ENCODE peak calls at places on chromosomes 12 and 14, in five cellular contexts. One of them, this sample, is unnamed.

GRCh38 chr12:54024127-54024526 is 4.1 kb upstream of the HOXC6 start:
- DNase-seq in left ventricle myocardium inferior: no peak
- DNase-seq in T-helper 17 cell: no peak
- DNase-seq in cardiac muscle cell: no peak
- DNase-seq in PC-3: no peak
- DNase-seq in this sample: no peak

GRCh38 chr14:20757963-20758362 is 10.2 kb upstream of the EDDM3B start:
- DNase-seq in cardiac muscle cell: no peak
- DNase-seq in T-helper 17 cell: no peak
- DNase-seq in left ventricle myocardium inferior: no peak
- DNase-seq in PC-3: no peak
- DNase-seq in this sample: no peak

GRCh38 chr12:49985981-49986380 is 13.2 kb downstream of the AQP6 start:
- DNase-seq in cardiac muscle cell: no peak
- DNase-seq in PC-3: no peak
- DNase-seq in T-helper 17 cell: no peak
- DNase-seq in left ventricle myocardium inferior: no peak
- DNase-seq in this sample: no peak

GRCh38 chr14:106848330-106849121 is 1322.1 kb downstream of the TMEM121 start:
- DNase-seq in PC-3: peak; percentile 86
- DNase-seq in T-helper 17 cell: no peak
- DNase-seq in left ventricle myocardium inferior: no peak
- DNase-seq in cardiac muscle cell: no peak
- DNase-seq in this sample: no peak

GRCh38 chr14:67942311-67942710 is 122.7 kb downstream of the RAD51B start:
- DNase-seq in PC-3: no peak
- DNase-seq in T-helper 17 cell: no peak
- DNase-seq in left ventricle myocardium inferior: no peak
- DNase-seq in cardiac muscle cell: peak; percentile 68
- DNase-seq in this sample: no peak

GRCh38 chr12:15563683-15564082 is 225.5 kb downstream of the EPS8 start:
- DNase-seq in left ventricle myocardium inferior: no peak
- DNase-seq in T-helper 17 cell: no peak
- DNase-seq in cardiac muscle cell: peak; percentile 72
- DNase-seq in PC-3: no peak
- DNase-seq in this sample: no peak

GRCh38 chr12:64056741-64057140 is 165.4 kb downstream of the KICS2 start:
- DNase-seq in cardiac muscle cell: no peak
- DNase-seq in T-helper 17 cell: no peak
- DNase-seq in left ventricle myocardium inferior: no peak
- DNase-seq in PC-3: no peak
- DNase-seq in this sample: no peak

GRCh38 chr12:24562761-24563392 is 386.0 kb downstream of the BCAT1 start:
- DNase-seq in PC-3: no peak
- DNase-seq in T-helper 17 cell: no peak
- DNase-seq in cardiac muscle cell: peak; percentile 42
- DNase-seq in left ventricle myocardium inferior: peak; percentile 37
- DNase-seq in this sample: peak; percentile 74

GRCh38 chr12:63948211-63948610 is 103.7 kb downstream of the SRGAP1 start:
- DNase-seq in cardiac muscle cell: no peak
- DNase-seq in left ventricle myocardium inferior: no peak
- DNase-seq in T-helper 17 cell: no peak
- DNase-seq in PC-3: no peak
- DNase-seq in this sample: no peak

GRCh38 chr12:46153267-46153872 is 115.5 kb downstream of the SLC38A1 start:
- DNase-seq in left ventricle myocardium inferior: no peak
- DNase-seq in PC-3: peak; percentile 56
- DNase-seq in T-helper 17 cell: no peak
- DNase-seq in cardiac muscle cell: peak; percentile 62
- DNase-seq in this sample: no peak

GRCh38 chr12:39619316-39619659 is 315 bp downstream of the ABCD2 start:
- DNase-seq in PC-3: no peak
- DNase-seq in T-helper 17 cell: no peak
- DNase-seq in left ventricle myocardium inferior: no peak
- DNase-seq in cardiac muscle cell: peak; percentile 28
- DNase-seq in this sample: peak; percentile 40

GRCh38 chr14:24699052-24699451 is 65.1 kb upstream of the GZMB start:
- DNase-seq in T-helper 17 cell: no peak
- DNase-seq in PC-3: no peak
- DNase-seq in cardiac muscle cell: no peak
- DNase-seq in left ventricle myocardium inferior: no peak
- DNase-seq in this sample: no peak

GRCh38 chr14:52391866-52392600 is 77.9 kb downstream of the PTGER2 start:
- DNase-seq in cardiac muscle cell: peak; percentile 21
- DNase-seq in left ventricle myocardium inferior: no peak
- DNase-seq in T-helper 17 cell: no peak
- DNase-seq in PC-3: peak; percentile 98
- DNase-seq in this sample: no peak

GRCh38 chr12:123150273-123150803 is 552 bp downstream of the PITPNM2 start:
- DNase-seq in cardiac muscle cell: no peak
- DNase-seq in T-helper 17 cell: no peak
- DNase-seq in PC-3: peak; percentile 20
- DNase-seq in left ventricle myocardium inferior: peak; percentile 55
- DNase-seq in this sample: no peak

GRCh38 chr14:49463146-49463545 is 123.0 kb downstream of the RPS29 start:
- DNase-seq in PC-3: no peak
- DNase-seq in left ventricle myocardium inferior: no peak
- DNase-seq in cardiac muscle cell: no peak
- DNase-seq in T-helper 17 cell: no peak
- DNase-seq in this sample: no peak

GRCh38 chr14:69648480-69649414 is 37.4 kb downstream of the SUSD6 start:
- DNase-seq in T-helper 17 cell: no peak
- DNase-seq in cardiac muscle cell: peak; percentile 40
- DNase-seq in left ventricle myocardium inferior: no peak
- DNase-seq in PC-3: peak; percentile 80
- DNase-seq in this sample: no peak

GRCh38 chr12:107165581-107165980 is 72.2 kb upstream of the CRY1 start:
- DNase-seq in cardiac muscle cell: no peak
- DNase-seq in T-helper 17 cell: no peak
- DNase-seq in PC-3: no peak
- DNase-seq in left ventricle myocardium inferior: no peak
- DNase-seq in this sample: no peak

GRCh38 chr12:113387631-113388030 is 16.1 kb downstream of the SDS start:
- DNase-seq in cardiac muscle cell: no peak
- DNase-seq in PC-3: no peak
- DNase-seq in left ventricle myocardium inferior: no peak
- DNase-seq in T-helper 17 cell: no peak
- DNase-seq in this sample: peak; percentile 26

GRCh38 chr14:58969951-58970751 is 218.3 kb upstream of the DAAM1 start:
- DNase-seq in cardiac muscle cell: peak; percentile 44
- DNase-seq in PC-3: no peak
- DNase-seq in left ventricle myocardium inferior: no peak
- DNase-seq in T-helper 17 cell: no peak
- DNase-seq in this sample: no peak

GRCh38 chr14:79483989-79484388 is 727.3 kb downstream of the DIO2 start:
- DNase-seq in T-helper 17 cell: no peak
- DNase-seq in PC-3: no peak
- DNase-seq in cardiac muscle cell: no peak
- DNase-seq in left ventricle myocardium inferior: no peak
- DNase-seq in this sample: no peak

GRCh38 chr14:63045234-63045611 is at the start of gene KCNH5:
- DNase-seq in left ventricle myocardium inferior: peak; percentile 16
- DNase-seq in cardiac muscle cell: peak; percentile 43
- DNase-seq in PC-3: peak; percentile 22
- DNase-seq in T-helper 17 cell: no peak
- DNase-seq in this sample: peak; percentile 88

GRCh38 chr14:103275000-103275399 is 59.0 kb upstream of the EIF5 start:
- DNase-seq in left ventricle myocardium inferior: no peak
- DNase-seq in PC-3: no peak
- DNase-seq in T-helper 17 cell: no peak
- DNase-seq in cardiac muscle cell: no peak
- DNase-seq in this sample: no peak

GRCh38 chr14:34851395-34851794 is 23.8 kb downstream of the BAZ1A start:
- DNase-seq in PC-3: peak; percentile 73
- DNase-seq in T-helper 17 cell: no peak
- DNase-seq in left ventricle myocardium inferior: no peak
- DNase-seq in cardiac muscle cell: peak; percentile 79
- DNase-seq in this sample: no peak

GRCh38 chr12:110245278-110245868 is 35.7 kb upstream of the ATP2A2 start:
- DNase-seq in cardiac muscle cell: no peak
- DNase-seq in PC-3: peak; percentile 69
- DNase-seq in T-helper 17 cell: peak; percentile 24
- DNase-seq in left ventricle myocardium inferior: peak; percentile 54
- DNase-seq in this sample: peak; percentile 66

GRCh38 chr14:94392510-94392935 is 4.1 kb upstream of the SERPINA1 start:
- DNase-seq in T-helper 17 cell: no peak
- DNase-seq in left ventricle myocardium inferior: no peak
- DNase-seq in cardiac muscle cell: peak; percentile 94
- DNase-seq in PC-3: peak; percentile 2
- DNase-seq in this sample: no peak

GRCh38 chr12:101298426-101298825 is 18.5 kb downstream of the UTP20 start:
- DNase-seq in T-helper 17 cell: no peak
- DNase-seq in PC-3: peak; percentile 75
- DNase-seq in left ventricle myocardium inferior: no peak
- DNase-seq in cardiac muscle cell: peak; percentile 68
- DNase-seq in this sample: no peak

GRCh38 chr12:15823360-15824128 is 34.4 kb upstream of the EPS8 start:
- DNase-seq in PC-3: no peak
- DNase-seq in T-helper 17 cell: no peak
- DNase-seq in cardiac muscle cell: no peak
- DNase-seq in left ventricle myocardium inferior: no peak
- DNase-seq in this sample: no peak

GRCh38 chr12:116827432-116827831 is 53.8 kb downstream of the HRK start:
- DNase-seq in PC-3: no peak
- DNase-seq in T-helper 17 cell: no peak
- DNase-seq in cardiac muscle cell: no peak
- DNase-seq in left ventricle myocardium inferior: no peak
- DNase-seq in this sample: no peak

GRCh38 chr14:105313381-105314286 is 914 bp upstream of the PACS2 start:
- DNase-seq in cardiac muscle cell: peak; percentile 34
- DNase-seq in T-helper 17 cell: peak; percentile 49
- DNase-seq in left ventricle myocardium inferior: no peak
- DNase-seq in PC-3: no peak
- DNase-seq in this sample: peak; percentile 29

GRCh38 chr12:39435531-39435930 is 7.4 kb downstream of the KIF21A start:
- DNase-seq in PC-3: no peak
- DNase-seq in T-helper 17 cell: no peak
- DNase-seq in left ventricle myocardium inferior: no peak
- DNase-seq in cardiac muscle cell: no peak
- DNase-seq in this sample: peak; percentile 32

GRCh38 chr12:5305425-5305824 is 126.5 kb upstream of the NTF3 start:
- DNase-seq in cardiac muscle cell: no peak
- DNase-seq in left ventricle myocardium inferior: no peak
- DNase-seq in T-helper 17 cell: no peak
- DNase-seq in PC-3: no peak
- DNase-seq in this sample: no peak

GRCh38 chr14:30034049-30034635 is 106.5 kb upstream of the PRKD1 start:
- DNase-seq in left ventricle myocardium inferior: no peak
- DNase-seq in PC-3: no peak
- DNase-seq in T-helper 17 cell: no peak
- DNase-seq in cardiac muscle cell: no peak
- DNase-seq in this sample: no peak

GRCh38 chr14:76272774-76273173 is 103.2 kb upstream of the ESRRB start:
- DNase-seq in T-helper 17 cell: no peak
- DNase-seq in cardiac muscle cell: no peak
- DNase-seq in PC-3: no peak
- DNase-seq in left ventricle myocardium inferior: no peak
- DNase-seq in this sample: no peak

GRCh38 chr12:118098911-118099671 is 4.7 kb downstream of the VSIG10 start:
- DNase-seq in cardiac muscle cell: no peak
- DNase-seq in T-helper 17 cell: no peak
- DNase-seq in left ventricle myocardium inferior: no peak
- DNase-seq in PC-3: no peak
- DNase-seq in this sample: no peak

GRCh38 chr12:116454950-116455447 is 104.2 kb upstream of the MAP1LC3B2 start:
- DNase-seq in PC-3: peak; percentile 99
- DNase-seq in cardiac muscle cell: peak; percentile 81
- DNase-seq in left ventricle myocardium inferior: no peak
- DNase-seq in T-helper 17 cell: no peak
- DNase-seq in this sample: no peak

GRCh38 chr12:55470088-55470830 is at the start of gene OR6C70:
- DNase-seq in left ventricle myocardium inferior: no peak
- DNase-seq in PC-3: peak; percentile 63
- DNase-seq in cardiac muscle cell: no peak
- DNase-seq in T-helper 17 cell: no peak
- DNase-seq in this sample: no peak

GRCh38 chr12:62886796-62887195 is 48.2 kb downstream of the PPM1H start:
- DNase-seq in cardiac muscle cell: no peak
- DNase-seq in T-helper 17 cell: no peak
- DNase-seq in left ventricle myocardium inferior: no peak
- DNase-seq in PC-3: no peak
- DNase-seq in this sample: no peak

GRCh38 chr14:101064121-101064661 is 160.7 kb upstream of the RTL1 start:
- DNase-seq in T-helper 17 cell: no peak
- DNase-seq in PC-3: no peak
- DNase-seq in cardiac muscle cell: no peak
- DNase-seq in left ventricle myocardium inferior: no peak
- DNase-seq in this sample: no peak

GRCh38 chr12:122137681-122138080 is 36.3 kb downstream of the IL31 start:
- DNase-seq in cardiac muscle cell: no peak
- DNase-seq in left ventricle myocardium inferior: no peak
- DNase-seq in PC-3: no peak
- DNase-seq in T-helper 17 cell: no peak
- DNase-seq in this sample: no peak